ENCODE peak calls at places on chromosomes 13 and 19, in four cellular contexts. Z, O, A and U are unnamed samples. For H3K4me1, the result is how much of the 10 kb centered on the place peaks cover.

GRCh38 chr13:65584126-65584525 is 1646.0 kb downstream of the PCDH9 start:
- DNase-seq in Z (no peak), O (no peak), A (no peak), U (no peak)

GRCh38 chr13:113845723-113846638 is 17.9 kb downstream of the GAS6 start:
- DNase-seq in A (no peak), Z (no peak), O (no peak), U (no peak)

GRCh38 chr13:98480915-98481510 is 95.9 kb downstream of the STK24 start:
- DNase-seq in A (peak), Z (no peak), O (no peak), U (no peak)

GRCh38 chr13:53612200-53612599 is 583.6 kb downstream of the OLFM4 start:
- DNase-seq in Z (no peak), A (no peak), O (no peak), U (no peak)

GRCh38 chr19:53594811-53595509 is 36.8 kb upstream of the DPRX start:
- DNase-seq in Z (no peak), A (no peak), O (no peak), U (no peak)

GRCh38 chr13:21749410-21749809 is 78.5 kb downstream of the FGF9 start:
- DNase-seq in O (no peak), A (no peak), Z (no peak), U (peak)

GRCh38 chr13:95002126-95002525 is 289.8 kb upstream of the SOX21 start:
- DNase-seq in O (no peak), A (no peak), Z (no peak), U (no peak)

GRCh38 chr13:113653264-113654174 is 4.5 kb downstream of the ATP4B start:
- DNase-seq in O (no peak), A (no peak), Z (no peak), U (no peak)

GRCh38 chr19:42589792-42590191 is 4.9 kb downstream of the CEACAM8 start:
- DNase-seq in A (no peak), O (no peak), Z (no peak), U (no peak)

GRCh38 chr13:32309812-32310706 is 5.1 kb downstream of the ZAR1L start:
- DNase-seq in Z (peak), O (no peak), A (peak), U (peak)

GRCh38 chr19:5444431-5444830 is 10.8 kb upstream of the ZNRF4 start:
- DNase-seq in A (no peak), O (no peak), Z (no peak), U (no peak)

GRCh38 chr19:12450817-12451216 is 10.0 kb upstream of the ZNF443 start:
- DNase-seq in O (no peak), Z (no peak), A (no peak), U (peak)

GRCh38 chr13:75726313-75726712 is 90.2 kb downstream of the LMO7 start:
- DNase-seq in A (no peak), O (no peak), Z (no peak), U (no peak)

GRCh38 chr13:93778548-93778947 is 551.9 kb downstream of the GPC6 start:
- DNase-seq in O (no peak), A (no peak), Z (no peak), U (no peak)

GRCh38 chr13:113305208-113305607 is 8.2 kb downstream of the LAMP1 start:
- DNase-seq in A (no peak), Z (no peak), O (no peak), U (peak)

GRCh38 chr13:82439159-82439904 is 1442.9 kb downstream of the SLITRK1 start:
- DNase-seq in A (no peak), Z (no peak), O (no peak), U (no peak)

GRCh38 chr19:7377196-7377595 is 28.5 kb downstream of the ARHGEF18 start:
- DNase-seq in O (no peak), A (no peak), Z (no peak), U (no peak)

GRCh38 chr13:98975822-98976261 is 2.0 kb downstream of the DOCK9 start:
- DNase-seq in Z (no peak), A (peak), O (no peak), U (no peak)

GRCh38 chr13:114231886-114232285 is 2.8 kb upstream of the CDC16 start:
- DNase-seq in A (no peak), Z (no peak), O (no peak), U (no peak)

GRCh38 chr13:113536461-113537110 is 46.1 kb upstream of the DCUN1D2 start:
- DNase-seq in O (no peak), Z (no peak), A (no peak), U (no peak)

GRCh38 chr13:36516225-36516624 is 83.9 kb downstream of the CCNA1 start:
- DNase-seq in Z (no peak), O (no peak), A (no peak), U (no peak)

GRCh38 chr13:32136716-32137115 is 105.1 kb downstream of the FRY start:
- DNase-seq in A (no peak), Z (no peak), O (no peak), U (no peak)

GRCh38 chr19:14149509-14149994 is 13.2 kb upstream of the ASF1B start:
- DNase-seq in A (no peak), Z (peak), O (peak), U (no peak)

GRCh38 chr19:37991841-37992248 is 84.8 kb downstream of the SIPA1L3 start:
- DNase-seq in A (no peak), Z (no peak), O (no peak), U (peak)

GRCh38 chr13:98156259-98156658 is 13.4 kb downstream of the FARP1 start:
- DNase-seq in Z (no peak), A (no peak), O (no peak), U (no peak)

GRCh38 chr13:21632196-21632595 is 28.2 kb upstream of the MICU2 start:
- DNase-seq in O (no peak), Z (no peak), A (no peak), U (no peak)

GRCh38 chr19:17743874-17744273 is 7.4 kb upstream of the FCHO1 start:
- DNase-seq in O (no peak), Z (no peak), A (no peak), U (peak)

GRCh38 chr13:48232420-48233096 is 448 bp upstream of the ITM2B start:
- DNase-seq in A (no peak), Z (no peak), O (peak), U (no peak)

GRCh38 chr19:1016647-1017114 is 4.2 kb downstream of the TMEM259 start:
- DNase-seq in Z (peak), O (no peak), A (no peak), U (peak)

GRCh38 chr19:51009061-51009891 is 7.9 kb upstream of the KLK8 start:
- DNase-seq in Z (no peak), A (no peak), O (no peak), U (no peak)

GRCh38 chr13:99062593-99062992 is 84.7 kb upstream of the DOCK9 start:
- DNase-seq in O (peak), A (no peak), Z (no peak), U (peak)

GRCh38 chr19:23882493-23882892 is 32.2 kb upstream of the ZNF726 start:
- DNase-seq in A (no peak), Z (peak), O (no peak), U (no peak)

GRCh38 chr19:53958168-53958571 is 4.6 kb upstream of the CACNG8 start:
- DNase-seq in A (no peak), Z (no peak), O (no peak), U (no peak)

GRCh38 chr19:17123041-17123440 is 47.5 kb downstream of the MYO9B start:
- DNase-seq in O (no peak), A (no peak), Z (no peak), U (no peak)

GRCh38 chr13:61413572-61413971 is 2.1 kb downstream of the PCDH20 start:
- DNase-seq in O (no peak), A (no peak), Z (peak), U (no peak)

GRCh38 chr13:97477824-97478223 is 43.9 kb downstream of the RAP2A start:
- DNase-seq in Z (no peak), A (no peak), O (no peak), U (no peak)

GRCh38 chr19:46009530-46010510 is 13.0 kb downstream of the PGLYRP1 start:
- DNase-seq in Z (peak), O (no peak), A (peak), U (peak)

GRCh38 chr19:53808710-53809125 is 15.4 kb downstream of the NLRP12 start:
- DNase-seq in O (no peak), A (peak), Z (peak), U (peak)

GRCh38 chr19:55353803-55354697 is 469 bp downstream of the COX6B2 start:
- DNase-seq in Z (peak), A (peak), O (peak), U (peak)
- TF ChIP-seq CTCF in Z (no peak), A (no peak), O (no peak), U (no peak)

DNA sequence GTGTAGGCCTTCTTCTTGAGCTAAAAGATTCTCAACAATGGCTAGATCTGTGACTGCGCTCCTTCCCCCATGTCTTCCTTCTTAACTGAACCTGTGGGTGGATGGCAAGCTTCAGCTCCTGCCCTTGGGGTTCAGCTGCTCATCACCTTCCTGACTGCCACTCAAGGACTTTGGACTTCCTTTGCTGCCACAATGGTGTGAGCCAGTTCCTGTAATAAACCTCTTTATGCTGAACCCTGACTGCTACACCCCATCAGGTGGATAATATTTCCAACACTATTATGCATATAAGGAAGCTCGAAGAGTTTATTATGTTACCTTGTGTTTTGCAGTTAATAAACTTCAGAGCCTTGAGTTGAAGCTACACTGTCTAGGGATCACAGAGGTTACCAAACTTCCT is 208.9 kb upstream of the SLC10A2 start:
- DNase-seq in O (no peak), A (no peak), Z (no peak), U (no peak)
- H3K4me3 ChIP-seq in O (no peak), A (no peak), Z (no peak), U (no peak)

GRCh38 chr19:48815870-48816501 is 5.2 kb upstream of the BCAT2 start:
- DNase-seq in O (no peak), A (peak), Z (peak), U (peak)

GRCh38 chr19:48818234-48818823 is 7.5 kb upstream of the BCAT2 start:
- DNase-seq in Z (peak), A (no peak), O (no peak), U (no peak)

GRCh38 chr19:48819366-48819816 is 8.6 kb upstream of the BCAT2 start:
- DNase-seq in Z (peak), A (no peak), O (peak), U (peak)

GRCh38 chr19:48814895-48815294 is 4.1 kb upstream of the BCAT2 start:
- DNase-seq in Z (no peak), O (no peak), A (no peak), U (no peak)

GRCh38 chr19:48817585-48818124 is 6.8 kb upstream of the BCAT2 start:
- DNase-seq in Z (no peak), A (no peak), O (no peak), U (no peak)
- H3K4me1 ChIP-seq in Z (under half), A (under half), O (under half), U (under half)

DNA sequence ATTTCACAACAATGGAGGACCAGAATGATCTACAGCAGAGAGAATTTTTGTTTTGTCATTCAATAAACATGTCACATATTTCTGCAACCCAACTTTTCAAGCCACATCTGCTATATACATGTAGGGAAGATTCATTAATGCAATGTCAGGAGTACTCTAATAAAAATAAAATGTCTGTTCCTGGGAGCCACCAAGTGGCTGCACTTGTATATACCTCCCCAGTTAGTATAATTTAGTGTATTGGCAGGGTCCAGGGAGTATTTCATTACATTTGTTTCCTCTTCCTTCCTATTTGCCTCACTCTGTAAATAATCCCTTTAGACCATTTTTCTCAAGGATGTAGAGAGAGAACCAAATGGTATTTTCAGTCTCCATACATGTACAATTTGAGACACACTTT is 1169.0 kb downstream of the DIAPH3 start:
- DNase-seq in O (no peak), Z (no peak), A (peak), U (no peak)
- TF ChIP-seq CTCF in O (no peak), Z (peak), A (peak), U (peak)

DNA sequence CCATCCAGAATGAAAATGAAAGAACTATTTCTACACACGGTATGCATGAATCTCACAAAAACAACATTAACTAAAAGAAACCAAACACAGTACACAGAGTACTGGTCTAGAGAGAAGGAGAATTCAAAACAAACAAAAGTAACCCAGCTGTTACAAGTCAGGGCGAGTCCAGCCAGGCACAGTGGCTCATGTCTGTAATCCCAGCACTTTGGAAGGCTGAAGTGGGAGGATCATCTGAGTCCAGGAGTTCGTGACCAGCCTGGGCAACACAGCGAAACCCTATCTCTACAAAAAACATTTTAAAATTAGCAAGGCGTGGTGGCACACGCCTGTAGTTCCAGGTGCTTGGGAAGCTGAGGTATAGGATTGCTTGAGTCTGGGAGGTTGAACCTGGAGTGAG is 1.7 kb upstream of the PSMC4 start:
- DNase-seq in Z (no peak), O (no peak), A (no peak), U (peak)
- H3K4me3 ChIP-seq in Z (no peak), O (no peak), A (peak), U (no peak)

DNA sequence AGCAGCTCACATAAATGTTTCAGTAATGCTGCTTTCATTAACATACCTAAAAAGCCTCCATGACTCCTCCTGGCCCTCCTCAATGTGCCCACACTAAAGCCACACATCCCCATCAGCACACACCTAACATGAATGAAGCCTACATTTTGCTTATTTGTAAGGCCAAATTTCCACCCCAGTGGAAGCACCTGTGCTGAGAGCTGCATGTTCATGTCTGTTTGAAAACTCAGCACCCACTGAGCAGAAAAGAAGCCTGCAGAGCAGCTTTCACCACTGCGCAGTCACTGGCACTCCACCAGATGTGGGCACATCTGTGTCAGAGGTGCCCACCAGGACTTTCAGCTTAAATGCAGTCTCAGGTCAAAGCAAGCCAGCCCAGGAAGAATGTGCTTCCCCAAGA is 93.5 kb downstream of the FOXO1 start:
- DNase-seq in Z (no peak), O (no peak), A (peak), U (no peak)
- H3K4me1 ChIP-seq in Z (under half), O (under half), A (half or more), U (under half)